ENCODE peak calls at places on chromosomes 3 and 15, in nine cellular contexts. W is A549, T is SK-N-SH, V is K562, D is Panc1, Q is HCT116, I is HL-60, R is HepG2, B is GM12878. M is an unnamed sample.

GRCh38 chr3:134881305-134881704 is 86.2 kb downstream of the EPHB1 start:
- DNase-seq in W (no peak), T (no peak), V (no peak), D (no peak), Q (no peak), I (no peak), R (no peak), B (no peak), M (no peak)

GRCh38 chr15:38354321-38354929 is 99.5 kb upstream of the FAM98B start:
- DNase-seq in W (peak; percentile 20), T (peak; percentile 53), V (peak; percentile 39), D (peak; percentile 47), Q (peak; percentile 65), I (peak; percentile 29), R (peak; percentile 60), B (peak; percentile 31), M (peak; percentile 72)

GRCh38 chr3:12577379-12577778 is 20.5 kb downstream of the MKRN2 start:
- DNase-seq in W (no peak), T (no peak), V (no peak), D (no peak), Q (no peak), I (no peak), R (no peak), B (no peak), M (no peak)

GRCh38 chr3:159429702-159430101 is 558.9 kb upstream of the IL12A start:
- DNase-seq in W (no peak), T (no peak), V (no peak), D (no peak), Q (no peak), I (no peak), R (no peak), B (no peak), M (no peak)

GRCh38 chr3:190494907-190495306 is 19.0 kb upstream of the IL1RAP start:
- DNase-seq in W (no peak), T (no peak), V (no peak), D (no peak), Q (no peak), I (no peak), R (no peak), B (no peak), M (no peak)

GRCh38 chr3:112752092-112752512 is 94.6 kb downstream of the CD200R1L start:
- DNase-seq in W (no peak), T (no peak), V (no peak), D (no peak), Q (no peak), I (no peak), R (no peak), B (no peak), M (no peak)

GRCh38 chr15:66326051-66326450 is 30.4 kb downstream of the TIPIN start:
- DNase-seq in W (no peak), T (no peak), V (no peak), D (no peak), Q (no peak), I (no peak), R (no peak), B (no peak), M (no peak)

GRCh38 chr3:45906681-45907220 is 20.4 kb downstream of the CCR9 start:
- DNase-seq in W (no peak), T (peak; percentile 42), V (peak; percentile 59), D (no peak), Q (no peak), I (no peak), R (peak; percentile 8), B (no peak), M (peak; percentile 61)

GRCh38 chr15:61081028-61081322 is 148.1 kb downstream of the RORA start:
- DNase-seq in W (no peak), T (no peak), V (no peak), D (no peak), Q (no peak), I (no peak), R (no peak), B (no peak), M (no peak)

GRCh38 chr15:101499863-101500713 is 10.6 kb upstream of the PCSK6 start:
- DNase-seq in W (no peak), T (no peak), V (no peak), D (no peak), Q (no peak), I (peak; percentile 72), R (no peak), B (peak; percentile 24), M (no peak)
- TF ChIP-seq REST in W (no peak), T (no peak), V (no peak), D (no peak), Q (no peak), I (no peak), R (no peak), B (no peak), M (no peak)

GRCh38 chr3:151539599-151539998 is 78.7 kb upstream of the IGSF10 start:
- DNase-seq in W (no peak), T (no peak), V (no peak), D (no peak), Q (no peak), I (no peak), R (no peak), B (no peak), M (no peak)

GRCh38 chr3:151538706-151539403 is 78.0 kb upstream of the IGSF10 start:
- DNase-seq in W (no peak), T (no peak), V (peak; percentile 27), D (no peak), Q (no peak), I (peak; percentile 57), R (no peak), B (no peak), M (peak; percentile 54)

GRCh38 chr3:151541184-151541583 is 80.3 kb upstream of the IGSF10 start:
- DNase-seq in W (no peak), T (no peak), V (no peak), D (no peak), Q (no peak), I (no peak), R (no peak), B (no peak), M (no peak)

GRCh38 chr3:151537751-151538150 is 76.9 kb upstream of the IGSF10 start:
- DNase-seq in W (no peak), T (no peak), V (no peak), D (no peak), Q (no peak), I (no peak), R (no peak), B (no peak), M (no peak)
- TF ChIP-seq REST in W (no peak), T (no peak), V (no peak), D (no peak), Q (no peak), I (no peak), R (no peak), B (no peak), M (no peak)

GRCh38 chr3:101244212-101244575 is 76.2 kb downstream of the IMPG2 start:
- DNase-seq in W (no peak), T (no peak), V (no peak), D (no peak), Q (no peak), I (no peak), R (no peak), B (no peak), M (no peak)

GRCh38 chr3:101252897-101253296 is 67.5 kb downstream of the IMPG2 start:
- DNase-seq in W (no peak), T (no peak), V (no peak), D (no peak), Q (no peak), I (no peak), R (no peak), B (no peak), M (peak; percentile 59)

GRCh38 chr3:101249512-101249911 is 70.9 kb downstream of the IMPG2 start:
- DNase-seq in W (no peak), T (no peak), V (no peak), D (no peak), Q (no peak), I (no peak), R (no peak), B (no peak), M (no peak)

GRCh38 chr3:101252307-101252706 is 68.1 kb downstream of the IMPG2 start:
- DNase-seq in W (no peak), T (no peak), V (no peak), D (no peak), Q (no peak), I (no peak), R (no peak), B (no peak), M (no peak)

GRCh38 chr3:101248786-101249185 is 71.6 kb downstream of the IMPG2 start:
- DNase-seq in W (no peak), T (no peak), V (no peak), D (no peak), Q (no peak), I (no peak), R (no peak), B (no peak), M (no peak)
- TF ChIP-seq REST in W (no peak), T (no peak), V (no peak), D (no peak), Q (no peak), I (no peak), R (no peak), B (no peak), M (no peak)

GRCh38 chr15:68699124-68699880 is 120.5 kb downstream of the CORO2B start:
- DNase-seq in W (no peak), T (no peak), V (no peak), D (no peak), Q (no peak), I (no peak), R (no peak), B (no peak), M (no peak)

GRCh38 chr15:68698708-68699107 is 119.9 kb downstream of the CORO2B start:
- DNase-seq in W (no peak), T (no peak), V (no peak), D (no peak), Q (no peak), I (no peak), R (no peak), B (no peak), M (no peak)

GRCh38 chr15:68699881-68700394 is 120.8 kb downstream of the ANP32A start:
- DNase-seq in W (no peak), T (no peak), V (no peak), D (no peak), Q (no peak), I (no peak), R (no peak), B (no peak), M (no peak)

GRCh38 chr15:68701886-68702285 is 118.8 kb downstream of the ANP32A start:
- DNase-seq in W (no peak), T (no peak), V (no peak), D (no peak), Q (no peak), I (no peak), R (no peak), B (no peak), M (no peak)

DNA sequence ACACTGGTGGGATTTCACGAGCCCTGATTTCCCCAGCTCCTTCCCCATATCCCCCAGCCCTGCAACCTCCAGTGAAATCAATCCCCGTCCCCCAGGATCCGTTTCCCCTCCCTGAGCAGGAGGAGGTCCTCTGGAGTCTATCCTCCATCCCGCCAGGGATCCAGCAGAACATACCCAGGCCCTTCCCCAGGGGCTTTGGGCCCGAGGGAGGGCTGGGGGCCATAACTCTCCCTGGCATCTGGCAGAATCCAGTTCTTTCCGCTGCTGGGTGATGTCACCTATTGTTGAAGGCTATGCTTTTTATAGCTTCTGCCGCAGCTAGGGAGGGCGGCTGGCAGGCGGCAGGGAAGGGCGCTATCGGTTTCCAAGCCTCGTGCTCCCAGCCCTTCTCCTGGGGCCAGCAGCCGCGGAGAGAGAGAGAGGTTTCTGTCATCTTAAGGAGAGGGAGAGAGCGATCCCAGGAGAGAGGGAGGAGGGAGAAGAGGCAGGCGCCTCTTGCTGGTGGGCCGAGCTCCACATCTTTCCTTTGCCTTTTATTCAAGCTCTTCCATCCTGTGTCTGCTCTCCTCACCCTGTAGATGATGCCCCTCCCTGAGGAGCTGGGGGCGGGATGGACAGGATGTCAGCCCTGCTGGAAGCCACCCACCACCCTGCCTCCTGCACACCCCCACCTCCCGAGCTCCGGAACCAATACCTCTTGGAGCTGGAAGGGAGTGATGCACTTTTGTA is 120.1 kb downstream of the ANP32A start:
- DNase-seq in W (no peak), T (peak; percentile 65), V (no peak), D (no peak), Q (no peak), I (no peak), R (no peak), B (no peak), M (peak; percentile 59)
- TF ChIP-seq REST in W (no peak), T (no peak), V (no peak), D (no peak), Q (no peak), I (no peak), R (no peak), B (no peak), M (no peak)